ENCODE peak calls at places on chromosomes 4 and X, in four cellular contexts. One of them, this sample, is unnamed. For H3K4me1, the result is how much of the 10 kb centered on the place peaks cover.

GRCh38 chr4:26192921-26193894 is 127.6 kb upstream of the RBPJ start:
- DNase-seq in GM12878: no peak
- DNase-seq in K562: no peak
- DNase-seq in HepG2: no peak
- DNase-seq in this sample: no peak

GRCh38 chrX:15737188-15737956 is 698 bp upstream of the CA5B start:
- DNase-seq in HepG2: no peak
- DNase-seq in K562: no peak
- DNase-seq in GM12878: no peak
- DNase-seq in this sample: no peak

GRCh38 chr4:134132086-134132783 is 69.4 kb downstream of the PABPC4L start:
- DNase-seq in K562: no peak
- DNase-seq in HepG2: no peak
- DNase-seq in GM12878: no peak
- DNase-seq in this sample: peak

GRCh38 chr4:143344011-143344410 is 7.3 kb downstream of the GAB1 start:
- DNase-seq in GM12878: no peak
- DNase-seq in K562: no peak
- DNase-seq in HepG2: no peak
- DNase-seq in this sample: no peak

GRCh38 chrX:115533485-115533884 is 27.5 kb upstream of the PLS3 start:
- DNase-seq in GM12878: no peak
- DNase-seq in K562: no peak
- DNase-seq in HepG2: no peak
- DNase-seq in this sample: no peak

GRCh38 chr4:6281436-6282144 is 11.9 kb downstream of the WFS1 start:
- DNase-seq in GM12878: no peak
- DNase-seq in HepG2: no peak
- DNase-seq in K562: no peak
- DNase-seq in this sample: no peak

GRCh38 chr4:14701389-14701788 is 300.9 kb upstream of the CPEB2 start:
- DNase-seq in HepG2: no peak
- DNase-seq in K562: no peak
- DNase-seq in GM12878: no peak
- DNase-seq in this sample: no peak

GRCh38 chr4:158578476-158578875 is 56.8 kb downstream of the RXFP1 start:
- DNase-seq in HepG2: peak
- DNase-seq in GM12878: no peak
- DNase-seq in K562: no peak
- DNase-seq in this sample: peak

GRCh38 chrX:15781964-15782711 is 8.1 kb upstream of the ZRSR2 start:
- DNase-seq in HepG2: no peak
- DNase-seq in GM12878: peak
- DNase-seq in K562: no peak
- DNase-seq in this sample: no peak

GRCh38 chr4:16684083-16684482 is 214.4 kb downstream of the LDB2 start:
- DNase-seq in K562: no peak
- DNase-seq in HepG2: no peak
- DNase-seq in GM12878: no peak
- DNase-seq in this sample: no peak

GRCh38 chr4:4860803-4861591 is 1.5 kb downstream of the MSX1 start:
- DNase-seq in HepG2: peak
- DNase-seq in GM12878: no peak
- DNase-seq in K562: no peak
- DNase-seq in this sample: no peak

GRCh38 chr4:41413670-41414069 is 124.3 kb upstream of the LIMCH1 start:
- DNase-seq in K562: no peak
- DNase-seq in GM12878: no peak
- DNase-seq in HepG2: no peak
- DNase-seq in this sample: no peak

DNA sequence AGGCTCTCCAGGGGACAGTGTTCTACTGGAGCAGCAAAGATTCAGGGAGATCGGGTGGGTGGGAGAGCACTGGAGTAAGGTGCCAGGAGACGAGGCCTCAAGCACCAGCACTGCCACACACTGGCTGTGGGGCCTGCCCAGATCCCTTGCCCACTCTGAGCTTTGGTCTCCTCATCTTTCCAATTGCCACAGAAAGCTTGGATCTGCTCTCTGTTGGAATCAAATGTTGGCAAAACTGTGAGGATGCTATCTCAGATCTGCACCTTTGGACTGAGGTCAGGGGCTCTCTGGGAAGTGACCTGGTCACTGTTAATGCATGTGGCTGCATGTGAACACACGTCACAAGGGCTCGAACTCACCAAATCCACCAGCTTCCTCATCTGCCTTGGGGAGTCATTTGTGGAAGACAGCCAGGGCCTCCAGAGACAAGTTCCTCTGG is 1.3 kb downstream of the RIPPLY1 start:
- DNase-seq in GM12878: no peak
- DNase-seq in K562: no peak
- DNase-seq in HepG2: peak
- DNase-seq in this sample: no peak
- TF ChIP-seq POLR2AphosphoS2 in GM12878: no peak
- TF ChIP-seq POLR2AphosphoS2 in K562: no peak
- TF ChIP-seq POLR2AphosphoS2 in HepG2: no peak
- TF ChIP-seq POLR2AphosphoS2 in this sample: no peak

GRCh38 chrX:98207947-98208346 is 1324.2 kb downstream of the RPA4 start:
- DNase-seq in HepG2: no peak
- DNase-seq in K562: no peak
- DNase-seq in GM12878: no peak
- DNase-seq in this sample: no peak

GRCh38 chrX:98203800-98204199 is 1320.1 kb downstream of the RPA4 start:
- DNase-seq in HepG2: no peak
- DNase-seq in GM12878: no peak
- DNase-seq in K562: no peak
- DNase-seq in this sample: no peak
- TF ChIP-seq HDAC2 in HepG2: no peak
- TF ChIP-seq HDAC2 in GM12878: no peak
- TF ChIP-seq HDAC2 in K562: no peak
- TF ChIP-seq HDAC2 in this sample: no peak

GRCh38 chr4:87425711-87426110 is 3.3 kb downstream of the NUDT9 start:
- DNase-seq in K562: no peak
- DNase-seq in HepG2: no peak
- DNase-seq in GM12878: no peak
- DNase-seq in this sample: no peak
- H3K4me1 ChIP-seq in K562: under half
- H3K4me1 ChIP-seq in HepG2: half or more
- H3K4me1 ChIP-seq in GM12878: under half
- H3K4me1 ChIP-seq in this sample: under half

DNA sequence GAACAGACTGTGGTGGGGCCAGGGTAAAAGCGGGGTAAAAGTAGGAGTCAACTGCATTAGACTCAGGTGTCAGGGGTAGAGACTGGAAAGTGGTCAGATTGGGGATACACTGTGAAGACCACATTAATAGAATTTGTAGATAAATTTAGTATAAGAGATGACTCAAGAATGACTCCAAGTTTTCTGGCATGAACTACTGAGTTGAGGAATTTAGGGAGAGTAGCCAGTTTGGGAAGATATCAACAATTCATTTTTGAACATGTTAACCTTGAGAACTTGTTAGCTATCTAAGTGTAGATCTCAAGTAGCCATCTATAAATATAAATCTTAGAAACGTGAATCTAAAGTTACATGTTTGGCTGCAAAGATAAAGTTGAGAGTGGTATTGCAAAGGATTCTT is 206.9 kb upstream of the HCCS start:
- DNase-seq in GM12878: no peak
- DNase-seq in K562: no peak
- DNase-seq in HepG2: no peak
- DNase-seq in this sample: no peak
- TF ChIP-seq POLR2AphosphoS2 in GM12878: no peak
- TF ChIP-seq POLR2AphosphoS2 in K562: no peak
- TF ChIP-seq POLR2AphosphoS2 in HepG2: no peak
- TF ChIP-seq POLR2AphosphoS2 in this sample: no peak

This sample was measured in A549.